ENCODE peak calls at places on chromosomes 11 and 22, in ten cellular contexts. H, N, M, I, E, B, C, X, Q and F are unnamed samples.

GRCh38 chr11:58060939-58061672 is 30.4 kb downstream of the OR6Q1 start:
- DNase-seq in H (no peak), N (no peak), M (no peak), I (no peak), E (no peak), B (no peak), C (peak), X (no peak), Q (peak), F (peak)

GRCh38 chr22:42300286-42301071 is 30.0 kb upstream of the TCF20 start:
- DNase-seq in H (peak), N (no peak), M (peak), I (no peak), E (no peak), B (no peak), C (no peak), X (no peak), Q (no peak), F (no peak)

GRCh38 chr22:32558681-32559355 is 84.2 kb downstream of the FBXO7 start:
- DNase-seq in H (peak), N (peak), M (no peak), I (no peak), E (no peak), B (peak), C (peak), X (peak), Q (no peak), F (peak)

GRCh38 chr22:42329504-42329903 is 59.1 kb upstream of the TCF20 start:
- DNase-seq in H (no peak), N (no peak), M (no peak), I (no peak), E (no peak), B (no peak), C (no peak), X (no peak), Q (no peak), F (no peak)

GRCh38 chr11:11179239-11179638 is 173.8 kb downstream of the CSNK2A3 start:
- DNase-seq in H (peak), N (no peak), M (no peak), I (no peak), E (no peak), B (no peak), C (peak), X (no peak), Q (peak), F (no peak)

GRCh38 chr11:13772223-13773046 is 104.0 kb downstream of the FAR1 start:
- DNase-seq in H (peak), N (no peak), M (peak), I (no peak), E (peak), B (no peak), C (peak), X (no peak), Q (peak), F (no peak)

GRCh38 chr11:27230175-27230565 is 132.8 kb downstream of the CCDC34 start:
- DNase-seq in H (no peak), N (no peak), M (no peak), I (no peak), E (no peak), B (no peak), C (no peak), X (no peak), Q (no peak), F (no peak)

GRCh38 chr11:917426-917825 is 6.8 kb upstream of the CHID1 start:
- DNase-seq in H (no peak), N (no peak), M (no peak), I (no peak), E (no peak), B (no peak), C (no peak), X (no peak), Q (no peak), F (no peak)

GRCh38 chr11:134045799-134046635 is 22.9 kb upstream of the JAM3 start:
- DNase-seq in H (peak), N (no peak), M (no peak), I (no peak), E (peak), B (no peak), C (no peak), X (no peak), Q (peak), F (no peak)

GRCh38 chr22:37747090-37747714 is 50.4 kb downstream of the TRIOBP start:
- DNase-seq in H (no peak), N (peak), M (no peak), I (no peak), E (no peak), B (peak), C (peak), X (no peak), Q (no peak), F (no peak)

GRCh38 chr22:25702571-25703167 is 39.3 kb upstream of the MYO18B start:
- DNase-seq in H (no peak), N (no peak), M (no peak), I (no peak), E (no peak), B (no peak), C (no peak), X (no peak), Q (no peak), F (no peak)

GRCh38 chr11:115645631-115646271 is 141.5 kb upstream of the CADM1 start:
- DNase-seq in H (no peak), N (peak), M (no peak), I (peak), E (peak), B (no peak), C (no peak), X (no peak), Q (peak), F (no peak)

GRCh38 chr22:39577361-39577760 is 6.8 kb downstream of the CACNA1I start:
- DNase-seq in H (no peak), N (no peak), M (no peak), I (no peak), E (no peak), B (no peak), C (no peak), X (no peak), Q (no peak), F (no peak)

GRCh38 chr11:32431657-32432056 is 3.7 kb downstream of the WT1 start:
- DNase-seq in H (no peak), N (no peak), M (no peak), I (no peak), E (no peak), B (no peak), C (no peak), X (no peak), Q (no peak), F (no peak)

GRCh38 chr11:12110714-12111481 is 508 bp downstream of the MICAL2 start:
- DNase-seq in H (no peak), N (peak), M (peak), I (no peak), E (no peak), B (peak), C (no peak), X (no peak), Q (peak), F (no peak)

GRCh38 chr22:46636221-46637002 is 16.2 kb downstream of the GRAMD4 start:
- DNase-seq in H (no peak), N (no peak), M (no peak), I (no peak), E (no peak), B (no peak), C (no peak), X (no peak), Q (no peak), F (no peak)

GRCh38 chr11:117885777-117886176 is 9.3 kb upstream of the FXYD6 start:
- DNase-seq in H (no peak), N (peak), M (no peak), I (no peak), E (no peak), B (peak), C (no peak), X (no peak), Q (no peak), F (peak)

GRCh38 chr11:104152941-104153340 is 11.0 kb downstream of the PDGFD start:
- DNase-seq in H (no peak), N (no peak), M (no peak), I (no peak), E (no peak), B (no peak), C (no peak), X (no peak), Q (no peak), F (no peak)

GRCh38 chr22:22870577-22871398 is 16.8 kb upstream of the IGLL5 start:
- DNase-seq in H (no peak), N (no peak), M (no peak), I (no peak), E (no peak), B (no peak), C (no peak), X (no peak), Q (peak), F (no peak)

GRCh38 chr22:20582520-20583361 is 75.3 kb downstream of the MED15 start:
- DNase-seq in H (no peak), N (no peak), M (no peak), I (no peak), E (no peak), B (no peak), C (no peak), X (no peak), Q (no peak), F (no peak)

GRCh38 chr22:22397292-22397870 is 111.2 kb downstream of the ZNF280B start:
- DNase-seq in H (peak), N (no peak), M (no peak), I (no peak), E (no peak), B (no peak), C (peak), X (no peak), Q (no peak), F (no peak)

GRCh38 chr11:112564228-112564955 is 303.7 kb upstream of the PLET1 start:
- DNase-seq in H (peak), N (no peak), M (no peak), I (no peak), E (no peak), B (no peak), C (peak), X (no peak), Q (no peak), F (no peak)

GRCh38 chr22:26169312-26170111 is at the start of gene SEZ6L:
- DNase-seq in H (no peak), N (no peak), M (no peak), I (peak), E (peak), B (no peak), C (peak), X (no peak), Q (peak), F (no peak)

GRCh38 chr22:42805998-42806481 is 51.0 kb downstream of the ARFGAP3 start:
- DNase-seq in H (no peak), N (no peak), M (no peak), I (no peak), E (no peak), B (no peak), C (no peak), X (no peak), Q (no peak), F (peak)

GRCh38 chr11:124882339-124883071 is 15.2 kb downstream of the ROBO4 start:
- DNase-seq in H (no peak), N (no peak), M (no peak), I (no peak), E (no peak), B (no peak), C (no peak), X (no peak), Q (no peak), F (peak)

GRCh38 chr11:41879186-41879738 is 419.8 kb upstream of the LRRC4C start:
- DNase-seq in H (peak), N (no peak), M (no peak), I (no peak), E (no peak), B (no peak), C (peak), X (no peak), Q (no peak), F (no peak)

GRCh38 chr22:19663286-19663815 is 51.0 kb upstream of the SEPTIN5 start:
- DNase-seq in H (peak), N (peak), M (no peak), I (no peak), E (peak), B (peak), C (peak), X (no peak), Q (no peak), F (peak)

GRCh38 chr11:14538271-14538925 is 18.2 kb upstream of the PSMA1 start:
- DNase-seq in H (no peak), N (peak), M (no peak), I (no peak), E (no peak), B (no peak), C (no peak), X (no peak), Q (no peak), F (no peak)

GRCh38 chr11:96464695-96465307 is 75.0 kb downstream of the JRKL start:
- DNase-seq in H (peak), N (no peak), M (peak), I (no peak), E (peak), B (no peak), C (peak), X (no peak), Q (peak), F (no peak)

GRCh38 chr11:69908511-69909220 is 89.5 kb upstream of the FGF3 start:
- DNase-seq in H (peak), N (peak), M (no peak), I (no peak), E (no peak), B (no peak), C (no peak), X (no peak), Q (no peak), F (no peak)

GRCh38 chr11:110452720-110453119 is 23.0 kb downstream of the FDX1 start:
- DNase-seq in H (no peak), N (no peak), M (no peak), I (no peak), E (no peak), B (no peak), C (no peak), X (no peak), Q (no peak), F (no peak)

GRCh38 chr22:37244114-37244921 is at the start of gene RAC2:
- DNase-seq in H (peak), N (peak), M (peak), I (no peak), E (peak), B (peak), C (peak), X (no peak), Q (peak), F (peak)

GRCh38 chr11:121670792-121671275 is 218.1 kb upstream of the SORL1-AS1 start:
- DNase-seq in H (peak), N (no peak), M (no peak), I (no peak), E (no peak), B (no peak), C (no peak), X (no peak), Q (no peak), F (no peak)

GRCh38 chr11:95925011-95925410 is 1.1 kb upstream of the MTMR2 start:
- DNase-seq in H (peak), N (no peak), M (no peak), I (no peak), E (no peak), B (no peak), C (peak), X (no peak), Q (no peak), F (no peak)

GRCh38 chr11:46112961-46113617 is 8.2 kb downstream of the PHF21A start:
- DNase-seq in H (peak), N (no peak), M (peak), I (no peak), E (peak), B (no peak), C (peak), X (no peak), Q (peak), F (no peak)

GRCh38 chr11:69375316-69376154 is 81.6 kb downstream of the MYEOV start:
- DNase-seq in H (no peak), N (no peak), M (no peak), I (no peak), E (no peak), B (no peak), C (no peak), X (no peak), Q (no peak), F (peak)

GRCh38 chr11:69354545-69354897 is 60.6 kb downstream of the MYEOV start:
- DNase-seq in H (no peak), N (no peak), M (no peak), I (no peak), E (no peak), B (no peak), C (no peak), X (no peak), Q (no peak), F (no peak)

GRCh38 chr22:33513388-33514336 is 406.6 kb downstream of the LARGE1 start:
- DNase-seq in H (no peak), N (no peak), M (no peak), I (no peak), E (no peak), B (no peak), C (peak), X (no peak), Q (no peak), F (no peak)

GRCh38 chr11:6204708-6205107 is 649 bp upstream of the C11orf42 start:
- DNase-seq in H (no peak), N (no peak), M (no peak), I (no peak), E (no peak), B (no peak), C (no peak), X (no peak), Q (no peak), F (no peak)

GRCh38 chr22:41564563-41564962 is 3.8 kb downstream of the CSDC2 start:
- DNase-seq in H (no peak), N (no peak), M (no peak), I (no peak), E (no peak), B (no peak), C (no peak), X (no peak), Q (no peak), F (no peak)